ENCODE peak calls at places on chromosomes 12 and 14, in nine cellular contexts. L, R, O, E, A, N, I, P and C are unnamed samples.

GRCh38 chr12:27177716-27178115 is 66.4 kb upstream of the STK38L start:
- DNase-seq in L (no peak), R (no peak), O (peak), E (no peak), A (no peak), N (peak), I (no peak), P (no peak), C (no peak)

GRCh38 chr12:32501835-32502333 is 102.5 kb downstream of the FGD4 start:
- DNase-seq in L (peak), R (no peak), O (peak), E (peak), A (no peak), N (no peak), I (peak), P (no peak), C (no peak)

GRCh38 chr14:37114039-37114438 is 58.4 kb downstream of the SLC25A21 start:
- DNase-seq in L (no peak), R (no peak), O (peak), E (no peak), A (no peak), N (peak), I (no peak), P (no peak), C (no peak)

GRCh38 chr12:39779768-39780340 is 160.3 kb upstream of the ABCD2 start:
- DNase-seq in L (no peak), R (no peak), O (no peak), E (no peak), A (no peak), N (no peak), I (no peak), P (no peak), C (no peak)

GRCh38 chr12:47820631-47821345 is 1.1 kb upstream of the HDAC7 start:
- DNase-seq in L (peak), R (peak), O (peak), E (peak), A (peak), N (peak), I (peak), P (peak), C (peak)

GRCh38 chr12:123471374-123472068 is 13.6 kb downstream of the SNRNP35 start:
- DNase-seq in L (no peak), R (no peak), O (peak), E (peak), A (no peak), N (peak), I (no peak), P (no peak), C (no peak)

GRCh38 chr12:91636721-91637120 is 454.1 kb upstream of the DCN start:
- DNase-seq in L (no peak), R (no peak), O (no peak), E (no peak), A (no peak), N (no peak), I (no peak), P (no peak), C (no peak)

GRCh38 chr14:106879241-106879640 is 1352.9 kb downstream of the TMEM121 start:
- DNase-seq in L (no peak), R (no peak), O (no peak), E (no peak), A (peak), N (peak), I (no peak), P (no peak), C (peak)

GRCh38 chr12:6452245-6452731 is 446 bp downstream of the TAPBPL start:
- DNase-seq in L (no peak), R (no peak), O (no peak), E (no peak), A (peak), N (no peak), I (no peak), P (peak), C (no peak)

GRCh38 chr12:115273446-115273845 is 589.5 kb upstream of the TBX3 start:
- DNase-seq in L (no peak), R (no peak), O (peak), E (no peak), A (no peak), N (no peak), I (no peak), P (no peak), C (no peak)

GRCh38 chr12:53044896-53045571 is 4.8 kb upstream of the TNS2 start:
- DNase-seq in L (no peak), R (peak), O (no peak), E (no peak), A (no peak), N (no peak), I (no peak), P (no peak), C (no peak)

GRCh38 chr12:109131522-109132050 is 15.2 kb downstream of the ACACB start:
- DNase-seq in L (no peak), R (no peak), O (no peak), E (no peak), A (no peak), N (no peak), I (no peak), P (peak), C (no peak)

GRCh38 chr14:34246206-34246605 is 215.8 kb downstream of the SPTSSA start:
- DNase-seq in L (no peak), R (no peak), O (no peak), E (no peak), A (no peak), N (no peak), I (no peak), P (no peak), C (no peak)

GRCh38 chr12:118377891-118378470 is 1.6 kb downstream of the SUDS3 start:
- DNase-seq in L (peak), R (peak), O (peak), E (peak), A (peak), N (peak), I (peak), P (peak), C (peak)

GRCh38 chr12:43308776-43309175 is 243.2 kb downstream of the ADAMTS20 start:
- DNase-seq in L (no peak), R (no peak), O (no peak), E (no peak), A (no peak), N (no peak), I (no peak), P (no peak), C (no peak)

GRCh38 chr14:100696590-100696989 is 30.1 kb upstream of the DLK1 start:
- DNase-seq in L (no peak), R (no peak), O (no peak), E (no peak), A (no peak), N (no peak), I (no peak), P (no peak), C (no peak)

GRCh38 chr14:104805326-104805678 is 4.4 kb downstream of the ZBTB42 start:
- DNase-seq in L (no peak), R (no peak), O (peak), E (peak), A (peak), N (peak), I (no peak), P (no peak), C (peak)

GRCh38 chr12:48285751-48286650 is 64.7 kb downstream of the ZNF641 start:
- DNase-seq in L (no peak), R (no peak), O (no peak), E (no peak), A (no peak), N (no peak), I (no peak), P (no peak), C (no peak)

GRCh38 chr14:55198749-55199148 is 7.4 kb upstream of the DLGAP5 start:
- DNase-seq in L (no peak), R (no peak), O (no peak), E (no peak), A (no peak), N (no peak), I (no peak), P (no peak), C (no peak)

GRCh38 chr14:52015411-52016030 is 26.2 kb downstream of the RTRAF start:
- DNase-seq in L (no peak), R (no peak), O (peak), E (no peak), A (no peak), N (peak), I (peak), P (no peak), C (no peak)

GRCh38 chr12:106284294-106285105 is 18.0 kb upstream of the TCP11L2 start:
- DNase-seq in L (no peak), R (no peak), O (peak), E (no peak), A (no peak), N (no peak), I (no peak), P (no peak), C (no peak)

GRCh38 chr14:86288336-86288735 is 758.4 kb downstream of the FLRT2 start:
- DNase-seq in L (no peak), R (no peak), O (no peak), E (no peak), A (no peak), N (no peak), I (no peak), P (no peak), C (no peak)

GRCh38 chr14:30708157-30708556 is 86.0 kb downstream of the SCFD1 start:
- DNase-seq in L (no peak), R (no peak), O (no peak), E (no peak), A (no peak), N (peak), I (no peak), P (no peak), C (no peak)

GRCh38 chr14:92609955-92610354 is 96.4 kb downstream of the RIN3 start:
- DNase-seq in L (no peak), R (no peak), O (no peak), E (no peak), A (no peak), N (no peak), I (no peak), P (no peak), C (no peak)

GRCh38 chr12:6090786-6091185 is 33.7 kb downstream of the VWF start:
- DNase-seq in L (no peak), R (no peak), O (peak), E (no peak), A (no peak), N (no peak), I (no peak), P (no peak), C (no peak)

GRCh38 chr14:105919458-105920150 is 393.2 kb downstream of the TMEM121 start:
- DNase-seq in L (no peak), R (no peak), O (no peak), E (no peak), A (no peak), N (no peak), I (no peak), P (no peak), C (no peak)

GRCh38 chr12:57190037-57190436 is 26.6 kb upstream of the NXPH4 start:
- DNase-seq in L (no peak), R (no peak), O (peak), E (no peak), A (no peak), N (no peak), I (no peak), P (no peak), C (no peak)

GRCh38 chr12:32273712-32274111 is 125.6 kb upstream of the FGD4 start:
- DNase-seq in L (peak), R (no peak), O (no peak), E (no peak), A (no peak), N (no peak), I (peak), P (no peak), C (no peak)

GRCh38 chr12:21337453-21337852 is 2.7 kb upstream of the SLCO1A2 start:
- DNase-seq in L (no peak), R (no peak), O (no peak), E (no peak), A (no peak), N (no peak), I (no peak), P (no peak), C (no peak)

DNA sequence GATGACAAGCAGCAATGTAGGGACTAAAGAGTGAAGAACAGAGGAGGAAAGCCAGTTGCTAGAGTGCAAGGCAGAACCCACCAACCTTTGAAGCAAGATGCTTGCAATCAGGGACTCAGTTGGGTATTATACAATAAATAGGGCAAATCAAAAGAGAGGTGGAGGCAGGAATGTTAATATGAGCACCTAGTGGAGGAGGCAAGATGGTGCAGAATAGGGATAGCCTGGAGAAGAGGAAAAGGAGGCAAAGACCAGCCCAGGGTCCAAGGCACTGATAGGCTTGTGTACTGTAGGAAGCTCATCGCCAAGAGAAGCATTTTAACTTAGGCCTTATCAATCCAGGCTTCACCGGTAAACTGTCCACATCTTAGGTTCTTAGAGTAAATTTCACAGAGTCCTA is 137.2 kb downstream of the ARMH4 start:
- DNase-seq in L (no peak), R (no peak), O (no peak), E (no peak), A (no peak), N (no peak), I (no peak), P (no peak), C (no peak)
- TF ChIP-seq CTCF in L (no peak), R (no peak), O (no peak), E (no peak), A (no peak), N (no peak), I (no peak), P (no peak), C (no peak)

DNA sequence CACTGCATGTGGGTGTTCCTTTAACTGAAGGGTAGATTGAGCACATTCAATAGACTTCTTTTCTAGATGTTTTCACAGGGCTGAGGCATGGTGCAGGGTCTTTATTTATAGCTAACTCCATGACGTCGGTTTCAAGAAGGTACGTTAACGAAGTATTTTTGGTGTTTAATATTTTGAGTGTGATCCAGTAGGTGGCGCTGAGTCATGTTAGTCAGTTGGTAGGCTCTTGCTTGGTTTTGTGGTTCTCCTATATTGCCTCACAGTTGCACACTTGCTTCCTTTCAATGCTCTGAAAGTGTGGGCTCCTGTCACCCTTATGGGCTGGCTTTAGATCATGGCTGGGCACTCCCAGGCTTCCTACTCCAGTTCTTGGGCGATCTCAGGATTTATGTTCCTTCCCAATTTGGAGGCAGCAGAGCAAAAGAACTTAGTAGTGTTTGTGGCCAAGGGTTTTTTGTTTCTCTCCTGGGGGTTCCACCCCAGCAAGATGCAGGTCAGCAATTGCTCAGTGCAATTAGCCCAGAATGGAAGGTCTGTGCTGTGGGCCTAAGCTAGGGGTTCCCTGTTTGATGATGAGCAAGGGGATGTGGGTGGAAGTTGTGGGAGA is 471.6 kb upstream of the FOXG1 start:
- DNase-seq in L (no peak), R (no peak), O (peak), E (no peak), A (no peak), N (peak), I (peak), P (no peak), C (no peak)
- TF ChIP-seq CTCF in L (peak), R (no peak), O (no peak), E (peak), A (no peak), N (peak), I (peak), P (no peak), C (peak)

DNA sequence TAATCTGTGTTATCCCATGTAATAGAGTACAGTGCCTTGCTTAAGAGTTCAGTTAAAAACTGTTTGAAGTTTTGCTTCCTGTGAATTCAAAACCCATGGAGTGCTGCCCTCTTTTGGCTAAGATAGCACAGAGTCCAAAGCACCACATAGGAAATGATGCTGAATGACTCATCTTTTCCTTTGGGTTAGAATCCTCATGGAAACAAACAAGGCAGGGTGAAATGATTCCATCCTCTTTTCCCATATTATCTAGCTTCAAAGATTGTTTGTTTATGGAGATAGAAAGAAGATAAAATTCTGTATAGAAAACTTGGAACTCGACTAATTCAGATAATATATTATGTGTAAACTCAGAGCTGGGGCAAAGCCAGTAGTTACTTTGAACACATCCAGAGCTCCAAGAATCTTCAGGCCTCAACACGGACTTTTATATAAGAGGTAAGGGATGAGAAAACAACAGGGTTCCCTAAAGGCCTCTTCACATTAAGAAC is 87.4 kb downstream of the OTOGL start:
- DNase-seq in L (no peak), R (no peak), O (peak), E (peak), A (no peak), N (peak), I (peak), P (peak), C (peak)
- TF ChIP-seq CTCF in L (peak), R (peak), O (peak), E (peak), A (peak), N (peak), I (peak), P (peak), C (peak)

GRCh38 chr12:2890001-2890387 is 697 bp upstream of the TULP3 start:
- DNase-seq in L (no peak), R (no peak), O (no peak), E (no peak), A (no peak), N (no peak), I (no peak), P (no peak), C (no peak)

GRCh38 chr12:2892246-2892645 is 1.6 kb downstream of the TULP3 start:
- DNase-seq in L (no peak), R (no peak), O (peak), E (no peak), A (no peak), N (no peak), I (no peak), P (no peak), C (no peak)

GRCh38 chr12:2891240-2892053 is 756 bp downstream of the TULP3 start:
- DNase-seq in L (peak), R (peak), O (peak), E (no peak), A (peak), N (peak), I (peak), P (peak), C (peak)

GRCh38 chr12:2893007-2893406 is 2.3 kb downstream of the TULP3 start:
- DNase-seq in L (no peak), R (no peak), O (peak), E (peak), A (no peak), N (peak), I (no peak), P (peak), C (no peak)

GRCh38 chr12:2890388-2891239 is at the start of gene TULP3:
- DNase-seq in L (peak), R (peak), O (peak), E (peak), A (peak), N (peak), I (peak), P (peak), C (peak)
- TF ChIP-seq CTCF in L (no peak), R (no peak), O (peak), E (no peak), A (no peak), N (no peak), I (no peak), P (no peak), C (no peak)

DNA sequence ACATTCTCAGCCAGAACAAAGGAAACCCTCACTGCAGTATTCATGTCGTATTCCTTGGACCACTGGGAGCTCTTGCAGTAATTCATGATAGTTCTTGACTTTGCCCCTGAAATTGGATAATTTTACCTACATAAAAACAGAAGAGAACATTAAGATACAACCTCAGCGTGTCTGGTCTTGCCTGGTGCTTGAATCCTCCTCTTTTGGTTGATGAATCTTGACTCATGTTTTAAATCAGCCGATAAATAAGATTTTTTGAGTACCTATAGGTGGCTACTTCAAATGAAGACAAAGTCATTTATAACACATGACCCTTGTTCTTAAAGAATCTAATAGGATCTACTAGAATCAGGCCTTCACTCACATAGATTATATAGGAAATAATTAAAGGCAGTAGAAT is 221.0 kb downstream of the PTPRO start:
- DNase-seq in L (no peak), R (no peak), O (no peak), E (no peak), A (no peak), N (no peak), I (no peak), P (no peak), C (no peak)
- TF ChIP-seq CTCF in L (no peak), R (no peak), O (no peak), E (no peak), A (no peak), N (no peak), I (no peak), P (no peak), C (no peak)

DNA sequence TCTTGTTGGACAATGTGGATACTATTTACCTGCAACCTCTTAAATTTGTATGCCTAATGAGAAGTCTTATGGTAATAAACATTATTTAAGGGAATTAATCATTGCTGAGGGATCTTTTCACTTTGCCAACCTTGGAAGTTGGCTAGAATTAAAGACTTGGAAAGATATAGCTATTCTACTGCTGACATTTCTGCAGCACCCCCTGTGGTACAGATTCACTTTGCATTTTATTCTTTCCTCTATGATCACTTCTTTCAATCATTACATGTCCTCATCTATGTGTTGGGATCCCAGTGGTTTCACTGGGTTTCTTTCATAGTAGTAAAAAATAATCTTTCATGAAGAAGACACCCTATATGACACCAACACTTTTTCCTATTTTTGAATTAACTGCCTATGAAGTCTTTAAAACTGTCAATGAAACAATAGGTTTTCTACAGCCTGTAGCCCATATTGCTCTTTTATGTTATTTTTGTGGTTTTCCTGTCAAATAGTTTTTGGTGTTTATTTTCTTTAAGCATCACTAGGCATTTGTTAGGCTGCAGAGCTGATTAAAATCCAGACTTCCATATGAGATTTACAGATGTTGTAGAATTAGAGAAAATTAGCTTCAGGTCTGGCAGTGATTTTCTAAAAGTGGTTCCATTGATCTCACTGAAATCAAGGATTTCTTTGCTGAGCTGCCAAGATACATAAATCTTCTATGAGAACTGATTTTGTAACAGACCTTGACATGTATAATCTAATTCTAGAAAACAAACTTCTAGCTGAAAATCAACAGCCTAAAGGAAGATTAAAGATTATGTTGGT is 256.1 kb downstream of the NAV3 start:
- DNase-seq in L (no peak), R (no peak), O (no peak), E (no peak), A (no peak), N (no peak), I (no peak), P (no peak), C (no peak)
- TF ChIP-seq CTCF in L (peak), R (no peak), O (no peak), E (no peak), A (no peak), N (no peak), I (peak), P (peak), C (peak)

GRCh38 chr12:121261397-121261796 is 35.1 kb downstream of the CAMKK2 start:
- DNase-seq in L (no peak), R (no peak), O (no peak), E (no peak), A (no peak), N (no peak), I (no peak), P (no peak), C (no peak)
- TF ChIP-seq CTCF in L (no peak), R (no peak), O (no peak), E (no peak), A (no peak), N (no peak), I (no peak), P (no peak), C (no peak)